ENCODE peak calls at places on chromosomes 12 and 14, in seven cellular contexts. U is CD8-positive, alpha-beta T cell; B is cardiac muscle cell; H is heart left ventricle; P is HCT116; T is IMR-90; E is mammary epithelial cell. G is an unnamed sample. For H3K36me3, the result is how much of the 10 kb centered on the place peaks cover.

GRCh38 chr14:69614592-69614991 is 3.2 kb downstream of the SUSD6 start:
- DNase-seq in U (no peak), B (no peak), H (no peak), P (no peak), T (no peak), E (no peak), G (no peak)

GRCh38 chr14:102774391-102775153 is 2.7 kb upstream of the TRAF3 start:
- DNase-seq in U (peak), B (peak), H (peak), P (no peak), T (peak), E (peak), G (peak)

GRCh38 chr12:14567311-14568195 is at the start of gene PLBD1:
- DNase-seq in U (peak), B (peak), H (peak), P (no peak), T (no peak), E (peak), G (peak)

GRCh38 chr12:57342207-57342691 is 88.6 kb downstream of the R3HDM2 start:
- DNase-seq in U (no peak), B (peak), H (peak), P (no peak), T (peak), E (no peak), G (no peak)

GRCh38 chr12:4402996-4403395 is 23.5 kb upstream of the FGF23 start:
- DNase-seq in U (no peak), B (no peak), H (no peak), P (no peak), T (no peak), E (no peak), G (no peak)

GRCh38 chr14:106850913-106851825 is 1324.8 kb downstream of the TMEM121 start:
- DNase-seq in U (no peak), B (no peak), H (no peak), P (no peak), T (no peak), E (no peak), G (no peak)

GRCh38 chr14:59159169-59159568 is 29.3 kb upstream of the DAAM1 start:
- DNase-seq in U (no peak), B (no peak), H (no peak), P (no peak), T (peak), E (no peak), G (no peak)

GRCh38 chr14:56216631-56217379 is 98.6 kb downstream of the PELI2 start:
- DNase-seq in U (no peak), B (peak), H (peak), P (no peak), T (peak), E (no peak), G (no peak)

GRCh38 chr12:19491863-19492262 is 52.6 kb downstream of the AEBP2 start:
- DNase-seq in U (no peak), B (no peak), H (no peak), P (no peak), T (no peak), E (no peak), G (no peak)

GRCh38 chr14:73742520-73743238 is 28.5 kb upstream of the PNMA1 start:
- DNase-seq in U (no peak), B (no peak), H (no peak), P (no peak), T (no peak), E (no peak), G (no peak)

GRCh38 chr12:102503056-102503681 is 22.8 kb upstream of the IGF1 start:
- DNase-seq in U (no peak), B (no peak), H (no peak), P (no peak), T (no peak), E (no peak), G (no peak)

GRCh38 chr12:108567388-108567787 is 5.0 kb downstream of the ISCU start:
- DNase-seq in U (no peak), B (peak), H (peak), P (no peak), T (no peak), E (no peak), G (no peak)
- H3K36me3 ChIP-seq in U (under half), B (half or more), H (half or more), P (under half), T (under half), E (under half), G (under half)

DNA sequence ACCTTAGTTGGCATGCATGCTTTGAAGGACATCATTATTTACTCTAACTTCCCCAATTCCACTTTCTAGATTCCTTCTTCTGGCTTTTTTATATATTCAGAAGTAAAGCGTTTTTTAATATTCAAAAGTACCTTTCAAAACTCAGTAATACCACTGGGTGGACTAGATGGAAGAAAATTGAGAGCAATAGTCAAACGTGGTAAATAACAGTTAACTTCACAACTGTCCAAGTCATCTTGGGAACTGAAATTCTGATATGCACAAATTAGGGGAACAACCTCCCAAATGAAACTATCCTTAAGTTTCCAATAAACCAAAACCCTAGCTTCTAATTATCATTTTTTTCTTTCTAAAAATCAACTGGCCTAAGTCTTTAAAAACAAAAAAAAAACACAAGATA is 9.0 kb downstream of the SINHCAF start:
- DNase-seq in U (no peak), B (no peak), H (no peak), P (no peak), T (no peak), E (no peak), G (no peak)
- H3K4me3 ChIP-seq in U (peak), B (no peak), H (peak), P (no peak), T (peak), E (peak), G (no peak)

GRCh38 chr12:5439333-5439732 is 7.4 kb downstream of the NTF3 start:
- DNase-seq in U (no peak), B (no peak), H (no peak), P (no peak), T (peak), E (no peak), G (no peak)
- TF ChIP-seq CTCF in U (no peak), B (no peak), H (no peak), P (peak), T (no peak), E (peak), G (peak)

GRCh38 chr12:53215497-53215896 is 8.4 kb upstream of the ITGB7 start:
- DNase-seq in U (no peak), B (no peak), H (no peak), P (no peak), T (no peak), E (no peak), G (no peak)

GRCh38 chr12:53213348-53213747 is 6.3 kb upstream of the ITGB7 start:
- DNase-seq in U (peak), B (peak), H (peak), P (no peak), T (peak), E (no peak), G (peak)

GRCh38 chr12:53212931-53213330 is 5.9 kb upstream of the ITGB7 start:
- DNase-seq in U (no peak), B (no peak), H (no peak), P (no peak), T (no peak), E (no peak), G (no peak)

GRCh38 chr12:53214687-53215455 is 7.8 kb upstream of the ITGB7 start:
- DNase-seq in U (no peak), B (no peak), H (peak), P (no peak), T (no peak), E (no peak), G (no peak)

DNA sequence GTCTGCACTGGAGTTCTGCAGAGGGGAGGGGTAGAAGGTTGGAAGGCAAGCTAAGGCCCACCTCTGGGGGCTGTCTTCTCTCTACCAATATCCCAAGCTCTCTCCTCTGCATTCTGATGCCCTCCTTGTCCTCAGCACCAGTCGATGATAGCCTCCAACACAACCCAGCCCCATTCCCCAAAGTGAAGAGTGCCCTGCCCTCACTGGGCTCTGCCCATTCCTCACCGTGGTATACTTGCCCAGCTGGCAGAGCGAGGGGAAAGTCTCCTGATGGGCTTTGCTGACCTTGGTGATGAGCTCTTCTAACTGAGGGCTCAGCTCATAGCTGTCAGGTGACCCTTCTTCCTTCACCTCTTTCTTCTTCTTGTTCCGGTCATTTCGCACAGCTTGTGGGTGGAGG is 7.2 kb upstream of the ITGB7 start:
- DNase-seq in U (no peak), B (no peak), H (no peak), P (no peak), T (no peak), E (no peak), G (no peak)
- H3K36me3 ChIP-seq in U (under half), B (under half), H (under half), P (under half), T (under half), E (under half), G (half or more)

DNA sequence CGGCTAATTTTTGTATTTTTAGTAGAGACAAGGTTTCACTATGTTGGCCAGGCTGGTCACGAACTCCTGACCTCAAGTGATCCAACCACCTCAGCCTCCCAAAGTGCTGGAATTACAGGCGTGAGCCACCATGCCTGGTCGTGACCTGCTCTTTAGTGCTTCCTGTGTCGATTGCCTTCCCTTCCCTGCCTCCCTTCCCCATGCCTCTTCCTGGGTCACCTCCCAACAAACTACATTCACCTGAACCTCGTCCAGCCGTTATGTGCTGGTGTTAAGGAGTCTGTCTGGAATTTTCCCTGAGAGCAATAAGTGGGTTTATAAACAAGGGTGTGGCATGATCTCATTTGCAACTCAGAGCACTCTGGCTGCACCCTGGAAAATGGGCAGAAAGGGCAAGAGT is 32.1 kb upstream of the C12orf76 start:
- DNase-seq in U (no peak), B (no peak), H (no peak), P (no peak), T (no peak), E (no peak), G (no peak)
- H3K4me3 ChIP-seq in U (no peak), B (no peak), H (no peak), P (no peak), T (no peak), E (no peak), G (no peak)

GRCh38 chr14:77618381-77618780 is 1.9 kb upstream of the SPTLC2 start:
- DNase-seq in U (no peak), B (no peak), H (no peak), P (no peak), T (no peak), E (no peak), G (no peak)

GRCh38 chr14:77616133-77616453 is 344 bp downstream of the SPTLC2 start:
- DNase-seq in U (no peak), B (no peak), H (no peak), P (no peak), T (no peak), E (no peak), G (no peak)

GRCh38 chr14:77615231-77616132 is 955 bp downstream of the SPTLC2 start:
- DNase-seq in U (no peak), B (no peak), H (no peak), P (no peak), T (peak), E (peak), G (peak)

GRCh38 chr14:77613207-77613606 is 3.2 kb downstream of the SPTLC2 start:
- DNase-seq in U (no peak), B (peak), H (no peak), P (no peak), T (no peak), E (peak), G (peak)

DNA sequence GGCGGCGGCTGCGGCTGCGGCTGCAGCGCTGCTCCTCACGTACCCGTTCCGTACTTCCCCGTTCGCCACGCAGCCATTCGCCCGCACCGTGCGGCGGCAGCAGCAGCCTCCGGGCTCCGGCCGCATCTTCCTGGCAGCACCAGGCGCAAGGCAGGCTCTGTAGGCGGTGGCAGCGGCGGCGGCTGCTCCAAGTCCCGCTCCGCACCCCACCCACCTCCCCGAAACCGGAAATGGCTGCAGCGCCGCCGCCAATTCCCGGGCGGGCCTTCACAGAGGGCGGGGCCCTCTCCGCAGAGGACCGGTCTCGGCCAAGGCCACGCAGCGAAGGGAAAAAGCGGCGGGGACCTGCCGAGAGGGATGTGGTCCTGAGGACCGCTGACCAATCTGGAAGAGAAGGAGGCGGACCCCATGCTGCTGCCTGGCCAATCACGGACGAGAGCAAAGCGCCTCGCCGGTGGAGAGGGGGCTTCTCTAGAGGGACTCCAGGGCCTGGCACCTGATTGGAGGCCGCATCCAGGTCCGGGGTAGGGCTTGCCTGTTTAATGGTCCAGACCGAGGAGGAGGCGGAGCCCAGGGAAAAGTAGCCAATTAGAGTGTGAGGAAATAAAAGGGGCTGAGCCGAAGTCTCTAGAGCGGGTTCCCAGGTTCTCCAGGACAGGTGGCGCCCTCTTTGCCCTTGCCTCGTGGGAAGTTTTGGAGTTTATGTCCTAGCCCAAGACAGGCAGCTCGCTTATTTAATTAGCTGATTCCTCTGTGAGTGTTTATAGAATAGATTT is at the start of gene SPTLC2:
- DNase-seq in U (peak), B (peak), H (peak), P (peak), T (peak), E (peak), G (peak)
- TF ChIP-seq CTCF in U (no peak), B (no peak), H (peak), P (no peak), T (peak), E (peak), G (peak)

GRCh38 chr12:113333111-113333750 is 1.7 kb downstream of the SLC8B1 start:
- DNase-seq in U (no peak), B (no peak), H (no peak), P (no peak), T (no peak), E (no peak), G (no peak)
- H3K36me3 ChIP-seq in U (under half), B (under half), H (under half), P (under half), T (under half), E (under half), G (under half)

GRCh38 chr12:82366182-82366581 is 7.9 kb downstream of the METTL25 start:
- DNase-seq in U (no peak), B (no peak), H (no peak), P (no peak), T (peak), E (no peak), G (no peak)
- H3K4me3 ChIP-seq in U (no peak), B (no peak), H (no peak), P (no peak), T (no peak), E (no peak), G (no peak)

DNA sequence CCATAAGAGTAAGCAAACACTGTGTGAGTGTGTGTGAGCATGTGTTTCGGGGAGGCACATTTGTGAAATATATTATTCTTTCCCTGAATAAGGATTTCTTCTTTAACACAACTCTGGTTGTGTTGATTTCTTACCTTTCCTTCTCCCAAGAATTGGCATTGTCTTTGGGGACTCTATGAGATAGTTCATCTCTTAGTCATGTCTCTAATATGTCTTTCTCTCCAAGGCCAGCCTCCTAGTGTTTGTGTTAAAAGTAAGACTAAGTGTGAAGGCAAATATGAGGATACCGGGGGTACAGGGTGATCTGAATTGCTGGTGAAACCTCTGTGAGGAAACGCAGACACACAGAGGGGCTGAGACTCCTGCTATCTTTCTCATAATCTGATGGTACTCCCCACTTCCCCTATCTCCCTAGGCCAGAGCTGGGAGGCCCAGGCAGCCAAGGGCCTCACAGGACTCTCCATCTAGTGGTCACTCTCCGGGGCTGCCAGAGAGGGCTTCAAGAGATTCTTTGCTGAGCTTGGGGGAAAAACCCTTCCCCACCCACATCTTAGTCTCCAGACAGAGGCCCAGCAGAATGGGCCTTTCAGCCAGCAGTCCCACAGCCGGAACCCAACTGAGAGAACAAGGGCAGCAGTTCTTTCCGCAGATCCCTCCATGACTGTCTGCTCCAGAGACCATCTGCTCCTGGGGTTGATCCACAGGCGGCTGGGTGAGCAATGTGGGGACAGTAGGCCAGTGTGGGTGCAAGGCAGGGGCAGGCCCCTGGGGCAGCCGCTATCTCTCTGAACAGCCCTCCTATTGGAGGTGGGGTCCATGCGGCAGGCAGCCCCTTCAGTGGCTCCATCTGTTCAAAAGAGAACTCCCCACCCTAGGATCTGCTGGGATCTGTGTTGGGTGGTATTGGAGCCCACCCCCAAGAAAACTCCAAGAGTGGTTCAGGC is 5.8 kb upstream of the HOXC12 start:
- DNase-seq in U (no peak), B (no peak), H (no peak), P (no peak), T (no peak), E (no peak), G (no peak)
- TF ChIP-seq CTCF in U (no peak), B (no peak), H (no peak), P (no peak), T (no peak), E (no peak), G (no peak)

DNA sequence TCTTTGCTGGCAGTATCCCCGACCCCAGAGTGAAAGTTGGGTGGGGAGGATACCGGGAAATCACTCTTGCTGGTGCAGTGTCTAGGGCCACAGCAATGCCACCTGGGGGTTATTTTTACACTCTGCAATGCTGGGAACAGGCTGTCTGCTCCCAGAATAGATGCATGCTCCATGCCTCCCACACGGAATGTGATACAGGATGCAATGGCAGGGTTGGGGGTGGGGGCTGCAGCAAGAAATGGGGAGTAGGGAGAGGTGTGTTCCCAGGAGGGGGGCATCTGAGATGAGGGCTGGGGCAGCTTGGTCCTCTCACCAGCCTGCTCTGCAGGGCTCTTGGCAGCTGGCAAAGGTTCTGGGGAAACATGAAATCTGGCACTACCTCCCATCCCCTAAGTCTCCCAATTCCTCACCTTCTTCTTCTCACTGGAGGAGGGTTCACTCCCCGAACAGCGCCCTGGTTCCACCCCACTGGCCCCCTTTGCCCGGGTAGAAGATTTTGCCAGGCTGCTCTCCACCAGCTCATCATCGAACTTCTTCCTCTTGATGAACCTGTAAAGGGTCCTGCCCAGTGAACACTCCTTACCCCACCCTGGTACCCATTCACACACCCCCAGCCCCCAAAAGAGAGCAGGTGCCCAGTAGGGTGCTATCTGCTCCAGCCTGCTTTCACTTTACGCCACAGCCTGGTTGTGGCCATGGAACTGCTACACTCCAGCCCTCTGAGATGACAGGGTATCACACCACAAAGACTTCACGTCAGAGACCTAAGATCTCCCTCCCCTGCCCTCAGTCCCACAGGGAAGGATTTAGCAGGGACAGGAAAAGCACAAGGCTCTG is 2.6 kb downstream of the MCRS1 start:
- DNase-seq in U (no peak), B (no peak), H (peak), P (no peak), T (no peak), E (no peak), G (no peak)
- H3K36me3 ChIP-seq in U (under half), B (under half), H (half or more), P (under half), T (under half), E (under half), G (under half)